ENCODE peak calls at places on chromosome 3, in ten cellular contexts. V is SK-N-SH, N is GM23248, L is astrocyte, E is fibroblast of lung, P is GM12878, D is H9, K is IMR-90, C is MM.1S, H is neural progenitor cell. W is an unnamed sample. For H3K9me3 and H3K27me3, the result is how much of the 10 kb centered on the place peaks cover.

GRCh38 chr3:151178208-151178845 is 24.7 kb downstream of the GPR171 start:
- DNase-seq in V (no peak), N (no peak), L (no peak), E (no peak), P (no peak), D (no peak), K (no peak), C (no peak), H (no peak), W (no peak)

GRCh38 chr3:66336358-66336766 is 115.6 kb downstream of the SLC25A26 start:
- DNase-seq in V (no peak), N (peak), L (peak), E (peak), P (no peak), D (no peak), K (peak), C (no peak), H (no peak), W (no peak)

GRCh38 chr3:100740207-100740606 is 30.9 kb downstream of the TFG start:
- DNase-seq in V (no peak), N (peak), L (no peak), E (no peak), P (no peak), D (no peak), K (no peak), C (no peak), H (no peak), W (no peak)

GRCh38 chr3:3632439-3632838 is 166.8 kb upstream of the LRRN1 start:
- DNase-seq in V (no peak), N (no peak), L (no peak), E (no peak), P (no peak), D (no peak), K (no peak), C (no peak), H (no peak), W (no peak)

GRCh38 chr3:196397941-196398340 is 34.3 kb downstream of the UBXN7 start:
- DNase-seq in V (no peak), N (no peak), L (no peak), E (no peak), P (no peak), D (no peak), K (no peak), C (no peak), H (no peak), W (no peak)

GRCh38 chr3:16545413-16546185 is 32.1 kb upstream of the RFTN1 start:
- DNase-seq in V (no peak), N (no peak), L (no peak), E (no peak), P (no peak), D (no peak), K (no peak), C (no peak), H (no peak), W (no peak)

GRCh38 chr3:52432225-52432624 is 12.7 kb downstream of the SEMA3G start:
- DNase-seq in V (no peak), N (no peak), L (no peak), E (no peak), P (no peak), D (no peak), K (no peak), C (no peak), H (no peak), W (no peak)

GRCh38 chr3:159764211-159765024 is 224.2 kb upstream of the IL12A start:
- DNase-seq in V (peak), N (peak), L (peak), E (peak), P (no peak), D (no peak), K (peak), C (no peak), H (peak), W (peak)

GRCh38 chr3:155676252-155676981 is 68.5 kb downstream of the PLCH1 start:
- DNase-seq in V (peak), N (peak), L (peak), E (peak), P (no peak), D (no peak), K (peak), C (no peak), H (peak), W (no peak)

GRCh38 chr3:48897401-48898376 is 993 bp downstream of the SLC25A20 start:
- DNase-seq in V (no peak), N (peak), L (no peak), E (peak), P (no peak), D (no peak), K (no peak), C (peak), H (no peak), W (no peak)

GRCh38 chr3:37067577-37067976 is 74.3 kb downstream of the MLH1 start:
- DNase-seq in V (no peak), N (no peak), L (no peak), E (no peak), P (no peak), D (no peak), K (no peak), C (no peak), H (no peak), W (no peak)

GRCh38 chr3:66303556-66303955 is 82.8 kb downstream of the SLC25A26 start:
- DNase-seq in V (no peak), N (no peak), L (no peak), E (no peak), P (no peak), D (no peak), K (no peak), C (no peak), H (no peak), W (no peak)

GRCh38 chr3:188634285-188634684 is 480.3 kb downstream of the LPP start:
- DNase-seq in V (no peak), N (no peak), L (no peak), E (no peak), P (no peak), D (no peak), K (no peak), C (no peak), H (no peak), W (no peak)

GRCh38 chr3:48430359-48431101 is 644 bp upstream of the PLXNB1 start:
- DNase-seq in V (no peak), N (no peak), L (no peak), E (peak), P (no peak), D (no peak), K (no peak), C (no peak), H (no peak), W (no peak)

GRCh38 chr3:51706021-51706485 is 815 bp upstream of the GRM2 start:
- DNase-seq in V (peak), N (no peak), L (no peak), E (no peak), P (no peak), D (no peak), K (no peak), C (no peak), H (no peak), W (no peak)

GRCh38 chr3:52503788-52504424 is 8.8 kb downstream of the STAB1 start:
- DNase-seq in V (no peak), N (no peak), L (no peak), E (no peak), P (no peak), D (no peak), K (no peak), C (no peak), H (no peak), W (no peak)

GRCh38 chr3:60025071-60026055 is 975.5 kb upstream of the CFAP20DC start:
- DNase-seq in V (no peak), N (peak), L (peak), E (no peak), P (no peak), D (no peak), K (no peak), C (no peak), H (no peak), W (no peak)

GRCh38 chr3:165837058-165837525 is at the start of gene BCHE:
- DNase-seq in V (no peak), N (no peak), L (peak), E (peak), P (no peak), D (peak), K (peak), C (no peak), H (peak), W (peak)

GRCh38 chr3:139473155-139473771 is 3.1 kb downstream of the RBP2 start:
- DNase-seq in V (no peak), N (peak), L (no peak), E (peak), P (no peak), D (no peak), K (no peak), C (no peak), H (no peak), W (no peak)

GRCh38 chr3:143585720-143586456 is 262.4 kb downstream of the SLC9A9 start:
- DNase-seq in V (no peak), N (no peak), L (no peak), E (no peak), P (peak), D (no peak), K (no peak), C (peak), H (no peak), W (no peak)

GRCh38 chr3:188818282-188818681 is 353.5 kb upstream of the TPRG1 start:
- DNase-seq in V (no peak), N (no peak), L (no peak), E (no peak), P (no peak), D (no peak), K (no peak), C (no peak), H (no peak), W (no peak)

GRCh38 chr3:123290107-123290930 is 88.6 kb downstream of the SEC22A start:
- DNase-seq in V (no peak), N (no peak), L (no peak), E (no peak), P (no peak), D (no peak), K (no peak), C (no peak), H (no peak), W (no peak)

GRCh38 chr3:107938128-107938527 is 152.7 kb downstream of the CD47 start:
- DNase-seq in V (peak), N (peak), L (peak), E (peak), P (no peak), D (peak), K (peak), C (no peak), H (peak), W (peak)

GRCh38 chr3:177201707-177202397 is 4.6 kb upstream of the TBL1XR1 start:
- DNase-seq in V (no peak), N (no peak), L (no peak), E (peak), P (peak), D (no peak), K (peak), C (peak), H (no peak), W (no peak)

GRCh38 chr3:183222631-183223030 is 30.4 kb upstream of the B3GNT5 start:
- DNase-seq in V (no peak), N (no peak), L (no peak), E (no peak), P (no peak), D (no peak), K (no peak), C (no peak), H (no peak), W (no peak)

GRCh38 chr3:46670000-46670890 is 23.2 kb downstream of the ALS2CL start:
- DNase-seq in V (peak), N (no peak), L (no peak), E (no peak), P (no peak), D (peak), K (no peak), C (no peak), H (no peak), W (no peak)

GRCh38 chr3:16653712-16654111 is 48.5 kb upstream of the DAZL start:
- DNase-seq in V (peak), N (no peak), L (no peak), E (no peak), P (no peak), D (no peak), K (no peak), C (no peak), H (no peak), W (no peak)

DNA sequence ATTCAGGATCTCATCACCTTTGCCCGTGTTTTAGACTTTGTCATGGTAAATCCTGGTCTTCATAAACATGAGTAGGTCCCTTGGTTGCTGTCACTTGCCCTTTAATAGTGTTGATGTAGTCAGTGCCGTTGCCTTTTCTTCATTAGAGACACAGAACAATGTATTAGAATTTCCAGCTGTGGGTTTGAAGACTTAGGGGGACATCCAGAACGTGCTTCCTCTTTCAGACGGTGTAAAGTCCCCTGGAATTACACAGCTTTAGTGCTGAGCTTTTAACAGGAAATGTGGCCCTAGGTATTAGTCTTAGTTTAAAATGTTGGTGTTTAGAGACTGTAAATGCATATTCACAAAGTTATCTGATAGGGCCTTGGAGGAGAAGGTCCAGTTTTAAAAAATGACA is 8.8 kb upstream of the LRCH3 start:
- DNase-seq in V (no peak), N (no peak), L (no peak), E (no peak), P (peak), D (no peak), K (no peak), C (no peak), H (no peak), W (no peak)
- H3K9ac ChIP-seq in V (no peak), N (no peak), L (no peak), E (no peak), P (no peak), D (no peak), K (no peak), C (no peak), H (no peak), W (no peak)

DNA sequence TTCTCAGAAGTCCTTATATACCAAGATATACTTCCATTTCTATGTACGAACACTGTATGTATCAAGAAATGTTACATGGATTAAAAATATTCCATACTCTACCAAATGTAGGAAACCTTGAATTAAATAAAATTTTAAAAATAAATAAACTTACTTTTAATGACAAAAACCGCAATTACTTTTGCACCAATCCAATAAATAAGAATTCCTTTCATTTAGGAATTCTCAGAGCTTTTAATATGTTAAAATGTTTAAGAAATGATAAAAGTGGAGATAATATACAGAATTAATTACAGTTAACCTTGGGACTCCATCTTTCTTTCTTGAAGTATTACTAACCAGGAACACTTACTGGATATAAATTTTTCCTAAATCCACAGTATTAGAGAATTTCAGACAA is 272.7 kb downstream of the CNTN6 start:
- DNase-seq in V (no peak), N (no peak), L (no peak), E (no peak), P (no peak), D (no peak), K (no peak), C (no peak), H (no peak), W (no peak)
- H3K9me3 ChIP-seq in V (under half), N (under half), L (under half), E (under half), P (under half), D (under half), K (under half), C (under half), H (under half), W (under half)

DNA sequence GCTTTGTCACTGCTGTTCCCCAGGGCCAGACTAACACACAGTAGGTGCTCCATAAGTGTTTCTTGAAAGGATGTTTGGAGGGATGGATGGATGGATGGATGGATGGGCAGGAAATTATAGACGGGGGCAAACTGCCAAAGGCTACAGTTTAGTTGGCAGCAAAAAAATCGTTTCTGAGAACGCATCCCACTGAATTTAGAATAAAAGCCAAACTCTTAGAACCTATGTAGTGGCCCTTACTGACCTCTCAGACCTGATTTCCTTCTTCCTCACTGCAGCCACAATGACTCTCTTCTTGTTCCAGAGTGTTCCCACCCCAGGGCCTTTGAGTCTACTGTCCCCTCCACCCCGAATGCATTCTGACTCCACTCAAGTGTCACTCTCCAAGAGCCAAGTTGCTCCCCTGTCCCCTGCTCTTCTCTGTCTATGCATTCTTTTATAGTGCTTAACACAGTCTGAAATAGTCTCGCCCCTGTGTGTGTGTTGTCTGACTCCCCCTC is 5.2 kb upstream of the GATA2 start:
- DNase-seq in V (no peak), N (no peak), L (no peak), E (no peak), P (no peak), D (peak), K (no peak), C (no peak), H (no peak), W (no peak)
- H3K27me3 ChIP-seq in V (under half), N (under half), L (half or more), E (under half), P (under half), D (under half), K (under half), C (half or more), H (half or more), W (half or more)

GRCh38 chr3:119676020-119676419 is 1.2 kb downstream of the COX17 start:
- DNase-seq in V (no peak), N (no peak), L (no peak), E (no peak), P (no peak), D (no peak), K (no peak), C (no peak), H (no peak), W (no peak)
- H3K9ac ChIP-seq in V (peak), N (peak), L (peak), E (no peak), P (peak), D (peak), K (peak), C (peak), H (peak), W (peak)

GRCh38 chr3:118196183-118196582 is 838.5 kb downstream of the IGSF11 start:
- DNase-seq in V (no peak), N (no peak), L (no peak), E (no peak), P (no peak), D (no peak), K (no peak), C (no peak), H (no peak), W (no peak)
- H3K9me3 ChIP-seq in V (under half), N (under half), L (under half), E (under half), P (under half), D (under half), K (under half), C (under half), H (under half), W (under half)

DNA sequence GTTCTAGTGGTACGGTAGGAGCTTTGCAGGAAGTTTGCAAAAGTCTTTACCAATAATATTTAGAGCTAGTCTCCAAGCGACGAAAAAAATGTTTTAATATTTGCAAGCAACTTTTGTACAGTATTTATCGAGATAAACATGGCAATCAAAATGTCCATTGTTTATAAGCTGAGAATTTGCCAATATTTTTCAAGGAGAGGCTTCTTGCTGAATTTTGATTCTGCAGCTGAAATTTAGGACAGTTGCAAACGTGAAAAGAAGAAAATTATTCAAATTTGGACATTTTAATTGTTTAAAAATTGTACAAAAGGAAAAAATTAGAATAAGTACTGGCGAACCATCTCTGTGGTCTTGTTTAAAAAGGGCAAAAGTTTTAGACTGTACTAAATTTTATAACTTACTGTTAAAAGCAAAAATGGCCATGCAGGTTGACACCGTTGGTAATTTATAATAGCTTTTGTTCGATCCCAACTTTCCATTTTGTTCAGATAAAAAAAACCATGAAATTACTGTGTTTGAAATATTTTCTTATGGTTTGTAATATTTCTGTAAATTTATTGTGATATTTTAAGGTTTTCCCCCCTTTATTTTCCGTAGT is 2.0 kb downstream of the SOX2 start:
- DNase-seq in V (no peak), N (no peak), L (no peak), E (no peak), P (no peak), D (no peak), K (no peak), C (no peak), H (no peak), W (no peak)
- H3K27me3 ChIP-seq in V (under half), N (half or more), L (under half), E (under half), P (under half), D (under half), K (under half), C (under half), H (under half), W (under half)

GRCh38 chr3:194040501-194041273 is 95.3 kb upstream of the HES1 start:
- DNase-seq in V (no peak), N (no peak), L (no peak), E (no peak), P (no peak), D (no peak), K (no peak), C (peak), H (no peak), W (no peak)
- H3K9ac ChIP-seq in V (no peak), N (no peak), L (no peak), E (no peak), P (no peak), D (no peak), K (no peak), C (no peak), H (no peak), W (no peak)

GRCh38 chr3:158213461-158213860 is 103.6 kb downstream of the RSRC1 start:
- DNase-seq in V (no peak), N (no peak), L (no peak), E (no peak), P (no peak), D (no peak), K (no peak), C (no peak), H (no peak), W (no peak)
- H3K9me3 ChIP-seq in V (under half), N (under half), L (under half), E (under half), P (under half), D (under half), K (under half), C (under half), H (under half), W (under half)

DNA sequence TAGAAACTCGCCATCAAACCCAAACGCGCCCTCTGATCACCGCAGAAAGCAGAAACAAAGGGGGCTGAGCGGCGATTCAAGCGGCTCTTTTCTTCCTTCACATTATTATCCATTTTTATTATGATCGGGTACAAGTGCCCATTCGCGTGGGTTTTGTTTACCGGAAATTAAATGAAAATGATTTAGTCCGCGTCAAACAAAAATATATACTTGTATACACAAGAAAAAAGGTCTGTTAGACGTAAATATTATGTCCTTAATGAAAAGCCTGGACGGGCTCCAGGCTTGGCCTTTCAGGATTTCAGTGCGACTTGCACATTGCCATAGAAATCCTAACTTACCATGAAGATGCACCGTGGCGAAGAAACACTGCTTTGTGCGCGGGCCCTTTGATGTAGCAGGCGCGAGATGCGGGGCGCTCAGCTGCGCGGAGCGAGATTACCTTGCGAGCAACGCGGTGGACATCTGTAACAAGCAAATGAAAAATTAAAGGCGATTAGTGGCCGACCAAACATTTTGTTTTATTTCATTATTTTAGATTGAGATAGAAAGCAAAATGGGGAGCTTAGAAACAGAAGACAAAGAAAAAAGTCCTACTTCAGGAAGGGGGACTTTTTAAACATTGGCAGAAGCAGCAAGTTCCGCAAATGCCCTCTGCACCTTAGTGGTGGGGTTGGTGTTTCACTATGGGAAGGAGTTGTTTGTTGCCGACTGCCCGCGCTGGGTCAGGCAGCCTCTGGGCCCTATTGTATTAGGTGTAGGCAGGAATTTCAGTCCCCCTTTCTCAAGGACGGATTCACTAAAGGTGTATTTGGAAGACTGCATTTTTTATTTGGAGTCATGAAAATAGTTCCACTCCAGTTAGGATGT is 17.7 kb downstream of the ZIC4 start:
- DNase-seq in V (no peak), N (no peak), L (no peak), E (no peak), P (no peak), D (no peak), K (no peak), C (no peak), H (peak), W (no peak)
- H3K27me3 ChIP-seq in V (under half), N (under half), L (half or more), E (half or more), P (under half), D (half or more), K (half or more), C (under half), H (half or more), W (half or more)